ENCODE peak calls at places on chromosomes 5 and 9, in eight cellular contexts. One of them, this sample, is unnamed.

GRCh38 chr5:178538624-178539344 is 51.4 kb downstream of the COL23A1 start:
- DNase-seq in sciatic nerve: no peak
- DNase-seq in upper lobe of right lung: no peak
- DNase-seq in activated T-helper 1 cell treated with Interleukin-2 at 50 U/mL for 16 hours: no peak
- DNase-seq in stimulated activated effector memory CD8-positive, alpha-beta T cell treated with anti-CD3 and anti-CD28 coated beads, Interleukin-12 subunit alpha, Interleukin-12 subunit beta, amount 100 ng/mL, for 72 hours: no peak
- DNase-seq in stimulated activated CD8-positive, alpha-beta memory T cell treated with anti-CD3 and anti-CD28 coated beads, Interleukin-2, amount 100 ng/mL, for 1 hour: no peak
- DNase-seq in glutamatergic neuron: no peak
- DNase-seq in CD8-positive, alpha-beta T cell: no peak
- DNase-seq in this sample: no peak

GRCh38 chr5:132668706-132669454 is 4.9 kb upstream of the IL4 start:
- DNase-seq in sciatic nerve: no peak
- DNase-seq in upper lobe of right lung: no peak
- DNase-seq in activated T-helper 1 cell treated with Interleukin-2 at 50 U/mL for 16 hours: no peak
- DNase-seq in stimulated activated effector memory CD8-positive, alpha-beta T cell treated with anti-CD3 and anti-CD28 coated beads, Interleukin-12 subunit alpha, Interleukin-12 subunit beta, amount 100 ng/mL, for 72 hours: no peak
- DNase-seq in stimulated activated CD8-positive, alpha-beta memory T cell treated with anti-CD3 and anti-CD28 coated beads, Interleukin-2, amount 100 ng/mL, for 1 hour: no peak
- DNase-seq in glutamatergic neuron: no peak
- DNase-seq in CD8-positive, alpha-beta T cell: no peak
- DNase-seq in this sample: peak; percentile 25

GRCh38 chr5:31078931-31079330 is 114.6 kb upstream of the CDH6 start:
- DNase-seq in sciatic nerve: no peak
- DNase-seq in upper lobe of right lung: no peak
- DNase-seq in activated T-helper 1 cell treated with Interleukin-2 at 50 U/mL for 16 hours: no peak
- DNase-seq in stimulated activated effector memory CD8-positive, alpha-beta T cell treated with anti-CD3 and anti-CD28 coated beads, Interleukin-12 subunit alpha, Interleukin-12 subunit beta, amount 100 ng/mL, for 72 hours: no peak
- DNase-seq in stimulated activated CD8-positive, alpha-beta memory T cell treated with anti-CD3 and anti-CD28 coated beads, Interleukin-2, amount 100 ng/mL, for 1 hour: no peak
- DNase-seq in glutamatergic neuron: no peak
- DNase-seq in CD8-positive, alpha-beta T cell: no peak
- DNase-seq in this sample: no peak

GRCh38 chr5:53360811-53361210 is 119.6 kb upstream of the FST start:
- DNase-seq in sciatic nerve: no peak
- DNase-seq in upper lobe of right lung: no peak
- DNase-seq in activated T-helper 1 cell treated with Interleukin-2 at 50 U/mL for 16 hours: no peak
- DNase-seq in stimulated activated effector memory CD8-positive, alpha-beta T cell treated with anti-CD3 and anti-CD28 coated beads, Interleukin-12 subunit alpha, Interleukin-12 subunit beta, amount 100 ng/mL, for 72 hours: no peak
- DNase-seq in stimulated activated CD8-positive, alpha-beta memory T cell treated with anti-CD3 and anti-CD28 coated beads, Interleukin-2, amount 100 ng/mL, for 1 hour: no peak
- DNase-seq in glutamatergic neuron: no peak
- DNase-seq in CD8-positive, alpha-beta T cell: no peak
- DNase-seq in this sample: no peak

GRCh38 chr9:116943970-116944369 is 256.9 kb downstream of the TRIM32 start:
- DNase-seq in sciatic nerve: no peak
- DNase-seq in upper lobe of right lung: no peak
- DNase-seq in activated T-helper 1 cell treated with Interleukin-2 at 50 U/mL for 16 hours: no peak
- DNase-seq in stimulated activated effector memory CD8-positive, alpha-beta T cell treated with anti-CD3 and anti-CD28 coated beads, Interleukin-12 subunit alpha, Interleukin-12 subunit beta, amount 100 ng/mL, for 72 hours: no peak
- DNase-seq in stimulated activated CD8-positive, alpha-beta memory T cell treated with anti-CD3 and anti-CD28 coated beads, Interleukin-2, amount 100 ng/mL, for 1 hour: no peak
- DNase-seq in glutamatergic neuron: no peak
- DNase-seq in CD8-positive, alpha-beta T cell: no peak
- DNase-seq in this sample: no peak

GRCh38 chr5:130021000-130021399 is 116.7 kb downstream of the CHSY3 start:
- DNase-seq in sciatic nerve: no peak
- DNase-seq in upper lobe of right lung: no peak
- DNase-seq in activated T-helper 1 cell treated with Interleukin-2 at 50 U/mL for 16 hours: no peak
- DNase-seq in stimulated activated effector memory CD8-positive, alpha-beta T cell treated with anti-CD3 and anti-CD28 coated beads, Interleukin-12 subunit alpha, Interleukin-12 subunit beta, amount 100 ng/mL, for 72 hours: no peak
- DNase-seq in stimulated activated CD8-positive, alpha-beta memory T cell treated with anti-CD3 and anti-CD28 coated beads, Interleukin-2, amount 100 ng/mL, for 1 hour: no peak
- DNase-seq in glutamatergic neuron: no peak
- DNase-seq in CD8-positive, alpha-beta T cell: no peak
- DNase-seq in this sample: no peak

GRCh38 chr5:124996023-124996763 is 249.8 kb upstream of the ZNF608 start:
- DNase-seq in sciatic nerve: no peak
- DNase-seq in upper lobe of right lung: no peak
- DNase-seq in activated T-helper 1 cell treated with Interleukin-2 at 50 U/mL for 16 hours: no peak
- DNase-seq in stimulated activated effector memory CD8-positive, alpha-beta T cell treated with anti-CD3 and anti-CD28 coated beads, Interleukin-12 subunit alpha, Interleukin-12 subunit beta, amount 100 ng/mL, for 72 hours: no peak
- DNase-seq in stimulated activated CD8-positive, alpha-beta memory T cell treated with anti-CD3 and anti-CD28 coated beads, Interleukin-2, amount 100 ng/mL, for 1 hour: no peak
- DNase-seq in glutamatergic neuron: no peak
- DNase-seq in CD8-positive, alpha-beta T cell: no peak
- DNase-seq in this sample: no peak

GRCh38 chr9:129865668-129866320 is 30.5 kb downstream of the USP20 start:
- DNase-seq in sciatic nerve: no peak
- DNase-seq in upper lobe of right lung: no peak
- DNase-seq in activated T-helper 1 cell treated with Interleukin-2 at 50 U/mL for 16 hours: no peak
- DNase-seq in stimulated activated effector memory CD8-positive, alpha-beta T cell treated with anti-CD3 and anti-CD28 coated beads, Interleukin-12 subunit alpha, Interleukin-12 subunit beta, amount 100 ng/mL, for 72 hours: no peak
- DNase-seq in stimulated activated CD8-positive, alpha-beta memory T cell treated with anti-CD3 and anti-CD28 coated beads, Interleukin-2, amount 100 ng/mL, for 1 hour: no peak
- DNase-seq in glutamatergic neuron: no peak
- DNase-seq in CD8-positive, alpha-beta T cell: no peak
- DNase-seq in this sample: no peak

GRCh38 chr5:109962882-109963603 is 273.3 kb downstream of the MAN2A1 start:
- DNase-seq in sciatic nerve: no peak
- DNase-seq in upper lobe of right lung: no peak
- DNase-seq in activated T-helper 1 cell treated with Interleukin-2 at 50 U/mL for 16 hours: no peak
- DNase-seq in stimulated activated effector memory CD8-positive, alpha-beta T cell treated with anti-CD3 and anti-CD28 coated beads, Interleukin-12 subunit alpha, Interleukin-12 subunit beta, amount 100 ng/mL, for 72 hours: no peak
- DNase-seq in stimulated activated CD8-positive, alpha-beta memory T cell treated with anti-CD3 and anti-CD28 coated beads, Interleukin-2, amount 100 ng/mL, for 1 hour: no peak
- DNase-seq in glutamatergic neuron: no peak
- DNase-seq in CD8-positive, alpha-beta T cell: no peak
- DNase-seq in this sample: no peak

GRCh38 chr9:131403493-131403773 is 9.5 kb downstream of the PRRC2B start:
- DNase-seq in sciatic nerve: no peak
- DNase-seq in upper lobe of right lung: no peak
- DNase-seq in activated T-helper 1 cell treated with Interleukin-2 at 50 U/mL for 16 hours: no peak
- DNase-seq in stimulated activated effector memory CD8-positive, alpha-beta T cell treated with anti-CD3 and anti-CD28 coated beads, Interleukin-12 subunit alpha, Interleukin-12 subunit beta, amount 100 ng/mL, for 72 hours: no peak
- DNase-seq in stimulated activated CD8-positive, alpha-beta memory T cell treated with anti-CD3 and anti-CD28 coated beads, Interleukin-2, amount 100 ng/mL, for 1 hour: no peak
- DNase-seq in glutamatergic neuron: no peak
- DNase-seq in CD8-positive, alpha-beta T cell: no peak
- DNase-seq in this sample: no peak

GRCh38 chr5:10760033-10760975 is 730 bp downstream of the DAP start:
- DNase-seq in sciatic nerve: peak; percentile 68
- DNase-seq in upper lobe of right lung: peak; percentile 79
- DNase-seq in activated T-helper 1 cell treated with Interleukin-2 at 50 U/mL for 16 hours: no peak
- DNase-seq in stimulated activated effector memory CD8-positive, alpha-beta T cell treated with anti-CD3 and anti-CD28 coated beads, Interleukin-12 subunit alpha, Interleukin-12 subunit beta, amount 100 ng/mL, for 72 hours: peak; percentile 53
- DNase-seq in stimulated activated CD8-positive, alpha-beta memory T cell treated with anti-CD3 and anti-CD28 coated beads, Interleukin-2, amount 100 ng/mL, for 1 hour: no peak
- DNase-seq in glutamatergic neuron: peak; percentile 55
- DNase-seq in CD8-positive, alpha-beta T cell: no peak
- DNase-seq in this sample: peak; percentile 82

GRCh38 chr9:88807426-88807825 is 183.8 kb upstream of the S1PR3 start:
- DNase-seq in sciatic nerve: no peak
- DNase-seq in upper lobe of right lung: no peak
- DNase-seq in activated T-helper 1 cell treated with Interleukin-2 at 50 U/mL for 16 hours: no peak
- DNase-seq in stimulated activated effector memory CD8-positive, alpha-beta T cell treated with anti-CD3 and anti-CD28 coated beads, Interleukin-12 subunit alpha, Interleukin-12 subunit beta, amount 100 ng/mL, for 72 hours: no peak
- DNase-seq in stimulated activated CD8-positive, alpha-beta memory T cell treated with anti-CD3 and anti-CD28 coated beads, Interleukin-2, amount 100 ng/mL, for 1 hour: no peak
- DNase-seq in glutamatergic neuron: no peak
- DNase-seq in CD8-positive, alpha-beta T cell: no peak
- DNase-seq in this sample: no peak

GRCh38 chr9:99360026-99360425 is 137.9 kb downstream of the SEC61B start:
- DNase-seq in sciatic nerve: no peak
- DNase-seq in upper lobe of right lung: no peak
- DNase-seq in activated T-helper 1 cell treated with Interleukin-2 at 50 U/mL for 16 hours: no peak
- DNase-seq in stimulated activated effector memory CD8-positive, alpha-beta T cell treated with anti-CD3 and anti-CD28 coated beads, Interleukin-12 subunit alpha, Interleukin-12 subunit beta, amount 100 ng/mL, for 72 hours: no peak
- DNase-seq in stimulated activated CD8-positive, alpha-beta memory T cell treated with anti-CD3 and anti-CD28 coated beads, Interleukin-2, amount 100 ng/mL, for 1 hour: no peak
- DNase-seq in glutamatergic neuron: no peak
- DNase-seq in CD8-positive, alpha-beta T cell: no peak
- DNase-seq in this sample: no peak

GRCh38 chr9:97990259-97990658 is 7.1 kb downstream of the ANP32B start:
- DNase-seq in sciatic nerve: no peak
- DNase-seq in upper lobe of right lung: no peak
- DNase-seq in activated T-helper 1 cell treated with Interleukin-2 at 50 U/mL for 16 hours: no peak
- DNase-seq in stimulated activated effector memory CD8-positive, alpha-beta T cell treated with anti-CD3 and anti-CD28 coated beads, Interleukin-12 subunit alpha, Interleukin-12 subunit beta, amount 100 ng/mL, for 72 hours: no peak
- DNase-seq in stimulated activated CD8-positive, alpha-beta memory T cell treated with anti-CD3 and anti-CD28 coated beads, Interleukin-2, amount 100 ng/mL, for 1 hour: no peak
- DNase-seq in glutamatergic neuron: no peak
- DNase-seq in CD8-positive, alpha-beta T cell: no peak
- DNase-seq in this sample: no peak